ENCODE peak calls at places on chromosome 18, in six cellular contexts. L is mammary epithelial cell; U is fibroblast of mammary gland; C is bronchial epithelial cell; B is CD8-positive, alpha-beta T cell; O is GM12864. I is an unnamed sample.

GRCh38 chr18:25661836-25662235 is 309.9 kb upstream of the ZNF521 start:
- DNase-seq in L (no peak), U (no peak), C (no peak), B (no peak), O (no peak), I (no peak)

GRCh38 chr18:34710430-34711386 is 610 bp downstream of the DTNA start:
- DNase-seq in L (no peak), U (peak), C (peak), B (no peak), O (no peak), I (peak)

GRCh38 chr18:44793685-44794084 is 113.0 kb downstream of the SETBP1 start:
- DNase-seq in L (no peak), U (no peak), C (no peak), B (no peak), O (no peak), I (no peak)

GRCh38 chr18:46335551-46336059 is 231.4 kb downstream of the HAUS1 start:
- DNase-seq in L (no peak), U (peak), C (peak), B (no peak), O (no peak), I (no peak)

GRCh38 chr18:62436636-62437519 is 85.9 kb upstream of the ZCCHC2 start:
- DNase-seq in L (peak), U (peak), C (peak), B (no peak), O (no peak), I (peak)

GRCh38 chr18:70295633-70296188 is 6.9 kb downstream of the SOCS6 start:
- DNase-seq in L (no peak), U (peak), C (no peak), B (no peak), O (no peak), I (no peak)

GRCh38 chr18:69795785-69796184 is 151.9 kb downstream of the CD226 start:
- DNase-seq in L (peak), U (no peak), C (peak), B (no peak), O (no peak), I (no peak)

GRCh38 chr18:70195852-70196434 is 9.5 kb downstream of the RTTN start:
- DNase-seq in L (peak), U (peak), C (peak), B (no peak), O (peak), I (peak)

GRCh38 chr18:13570216-13570615 is 156.1 kb downstream of the FAM210A start:
- DNase-seq in L (no peak), U (no peak), C (no peak), B (no peak), O (no peak), I (no peak)

GRCh38 chr18:13564579-13564978 is 161.8 kb downstream of the FAM210A start:
- DNase-seq in L (no peak), U (no peak), C (no peak), B (no peak), O (no peak), I (no peak)

GRCh38 chr18:13565228-13565627 is 161.1 kb downstream of the FAM210A start:
- DNase-seq in L (no peak), U (no peak), C (no peak), B (no peak), O (no peak), I (no peak)

GRCh38 chr18:13568443-13569392 is 157.6 kb downstream of the FAM210A start:
- DNase-seq in L (no peak), U (peak), C (no peak), B (no peak), O (no peak), I (no peak)

DNA sequence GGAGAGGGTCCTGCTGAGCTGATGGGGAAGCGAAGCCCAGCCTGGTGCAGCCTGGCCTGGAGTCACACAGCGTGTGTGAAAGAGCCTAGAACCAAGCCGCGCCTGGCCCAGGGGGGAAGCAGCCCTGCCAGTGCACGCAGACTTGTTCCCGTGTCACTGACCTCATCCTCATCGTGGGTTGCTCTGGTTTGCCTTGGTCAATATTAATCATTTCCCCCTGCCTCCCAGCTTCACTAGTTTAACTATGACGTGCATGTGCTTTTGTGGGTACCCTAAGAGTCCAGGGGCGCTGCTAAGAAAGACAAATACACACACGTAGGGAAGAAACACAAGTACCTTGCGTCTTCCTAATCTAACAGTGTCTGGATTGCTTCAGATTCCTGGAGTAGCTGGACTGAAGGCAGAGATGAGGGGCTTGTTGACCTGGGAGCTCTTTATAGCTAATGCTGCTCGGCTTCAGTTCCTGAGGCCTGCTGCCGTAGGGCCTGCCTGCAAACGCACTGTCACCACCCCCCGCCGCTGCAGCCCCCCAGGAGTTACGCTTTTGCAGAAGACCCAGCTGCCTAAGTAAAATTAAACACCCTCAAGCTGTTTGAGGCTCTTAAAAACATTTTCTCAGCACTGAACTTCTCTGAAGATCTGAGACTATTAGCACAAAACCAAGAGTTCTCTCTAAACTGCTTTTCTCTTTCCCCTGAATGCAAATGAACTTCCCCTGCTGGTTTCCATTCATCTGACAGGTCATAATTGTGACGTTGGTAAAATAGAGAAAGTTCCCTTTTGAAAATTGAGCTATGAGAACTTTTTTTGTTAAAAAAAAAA is 159.2 kb downstream of the FAM210A start:
- DNase-seq in L (peak), U (no peak), C (peak), B (no peak), O (peak), I (no peak)
- H3K4me3 ChIP-seq in L (no peak), U (no peak), C (no peak), B (peak), O (peak), I (no peak)

GRCh38 chr18:36467614-36468013 is 170.1 kb downstream of the FHOD3 start:
- DNase-seq in L (no peak), U (no peak), C (no peak), B (no peak), O (no peak), I (no peak)
- H3K4me3 ChIP-seq in L (no peak), U (no peak), C (no peak), B (no peak), O (no peak), I (no peak)

GRCh38 chr18:60943297-60943696 is 389.9 kb upstream of the CDH20 start:
- DNase-seq in L (no peak), U (no peak), C (no peak), B (no peak), O (no peak), I (no peak)
- H3K4me3 ChIP-seq in L (no peak), U (no peak), C (no peak), B (no peak), O (no peak), I (no peak)

GRCh38 chr18:50097702-50098101 is 97.2 kb downstream of the MYO5B start:
- DNase-seq in L (peak), U (peak), C (peak), B (no peak), O (peak), I (no peak)
- H3K4me3 ChIP-seq in L (no peak), U (no peak), C (no peak), B (no peak), O (no peak), I (no peak)

GRCh38 chr18:53560546-53560945 is 663.9 kb downstream of the MBD2 start:
- DNase-seq in L (no peak), U (no peak), C (no peak), B (no peak), O (no peak), I (no peak)
- H3K4me3 ChIP-seq in L (no peak), U (no peak), C (no peak), B (no peak), O (no peak), I (no peak)

GRCh38 chr18:78977627-78978271 is 1.9 kb upstream of the SALL3 start:
- DNase-seq in L (no peak), U (no peak), C (no peak), B (no peak), O (no peak), I (no peak)
- H3K4me3 ChIP-seq in L (no peak), U (no peak), C (no peak), B (no peak), O (no peak), I (no peak)

DNA sequence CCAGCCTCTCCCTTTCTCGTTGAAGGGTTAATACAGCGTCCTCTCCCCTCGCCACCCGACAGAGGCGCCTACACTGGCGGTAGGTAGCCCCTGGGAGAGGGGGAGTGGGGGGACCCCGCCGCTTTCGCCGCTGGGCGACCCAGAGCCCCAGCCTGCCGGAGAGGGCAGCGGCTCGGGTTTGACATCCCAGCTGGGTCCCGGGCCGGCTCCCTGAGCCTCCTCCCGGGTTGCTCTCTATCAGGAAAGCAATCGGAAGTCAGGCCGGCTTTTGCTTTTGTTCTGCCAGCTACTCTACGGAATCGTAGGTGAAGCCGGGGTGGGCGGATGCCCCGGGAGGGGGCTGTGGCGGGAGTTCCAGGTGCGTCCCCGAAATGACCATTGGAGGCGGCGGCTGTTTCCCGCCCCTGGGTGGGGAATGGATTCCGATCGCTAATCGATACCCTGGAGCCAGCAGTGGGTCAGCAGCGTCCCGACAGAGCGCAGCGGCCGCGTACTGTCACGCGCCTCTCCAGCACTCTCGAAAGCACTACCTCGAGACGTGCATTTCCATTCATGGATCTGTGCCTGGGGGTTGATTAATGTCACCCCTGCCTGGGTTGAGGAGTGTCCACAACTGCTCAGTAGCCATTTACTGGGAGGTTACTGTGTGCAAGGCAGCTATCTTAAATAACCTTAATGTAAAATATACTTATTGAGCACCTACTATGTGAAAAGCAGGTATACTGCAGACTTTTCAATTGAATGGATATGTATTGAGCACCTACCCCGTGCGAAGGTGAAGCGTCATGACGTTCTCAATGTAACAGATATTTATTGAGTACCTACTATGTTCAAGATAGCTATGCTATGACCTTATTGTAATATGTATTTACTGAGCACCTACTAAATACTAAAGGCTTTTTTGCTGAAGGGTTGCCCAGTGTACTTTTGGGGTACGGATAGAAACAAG is 1.1 kb downstream of the MAPK4 start:
- DNase-seq in L (no peak), U (no peak), C (no peak), B (no peak), O (no peak), I (no peak)
- H3K4me3 ChIP-seq in L (peak), U (peak), C (peak), B (peak), O (no peak), I (peak)

I was measured in fibroblast of pulmonary artery.